ENCODE peak calls at places on chromosome 3, in ten cellular contexts. P, J, R, Q, E, O, V, S, B and D are unnamed samples.
A peak's percentile ranks its signal among the peaks of the same experiment; 100 is the strongest.

GRCh38 chr3:150756491-150757059 is 6.4 kb downstream of the SIAH2 start:
- DNase-seq in B (no peak), E (no peak), O (no peak), Q (no peak), J (no peak), R (no peak), V (no peak), P (no peak), S (no peak), D (no peak)

GRCh38 chr3:119918992-119919933 is 137.4 kb downstream of the NR1I2 start:
- DNase-seq in Q (no peak), O (no peak), E (no peak), S (no peak), B (no peak), P (no peak), J (no peak), V (no peak), R (no peak), D (no peak)

GRCh38 chr3:58657036-58657435 is 9.5 kb downstream of the FAM3D start:
- DNase-seq in E (no peak), O (no peak), Q (no peak), V (no peak), R (no peak), P (no peak), B (no peak), J (no peak), S (no peak), D (no peak)

GRCh38 chr3:36969540-36970432 is 23.1 kb downstream of the EPM2AIP1 start:
- DNase-seq in V (peak; percentile 95), E (no peak), J (no peak), B (peak; percentile 98), S (peak; percentile 48), R (peak; percentile 98), O (peak; percentile 46), P (peak; percentile 93), Q (peak; percentile 49), D (peak; percentile 63)

GRCh38 chr3:143265501-143266070 is 146.0 kb downstream of the CHST2 start:
- DNase-seq in V (no peak), O (no peak), E (no peak), Q (no peak), J (no peak), S (no peak), R (no peak), P (no peak), B (no peak), D (no peak)

GRCh38 chr3:183100376-183100775 is 1.1 kb upstream of the MCCC1 start:
- DNase-seq in V (no peak), S (no peak), J (no peak), P (no peak), R (no peak), O (no peak), E (no peak), B (no peak), Q (no peak), D (no peak)

GRCh38 chr3:114496874-114497273 is 203.0 kb downstream of the TIGIT start:
- DNase-seq in R (no peak), B (no peak), J (no peak), V (no peak), S (no peak), P (no peak), Q (no peak), O (no peak), E (no peak), D (no peak)

GRCh38 chr3:12040902-12041301 is 36.7 kb downstream of the SYN2 start:
- DNase-seq in V (no peak), J (no peak), P (no peak), S (no peak), Q (no peak), E (no peak), R (no peak), O (peak; percentile 18), B (no peak), D (no peak)